ENCODE peak calls at places on chromosomes 13 and 19, in ten cellular contexts. X, W, M, Q, E, B, U, N, Z and G are unnamed samples. For H3K4me1, the result is how much of the 10 kb centered on the place peaks cover.

GRCh38 chr13:85675508-85675907 is 123.7 kb downstream of the SLITRK6 start:
- DNase-seq in E (no peak), U (no peak), M (no peak), Q (no peak), W (no peak), B (no peak), Z (no peak), X (no peak), N (no peak), G (no peak)

GRCh38 chr19:29687244-29687896 is 22.1 kb downstream of the PLEKHF1 start:
- DNase-seq in B (no peak), N (peak), W (no peak), M (no peak), Z (no peak), E (peak), X (no peak), U (no peak), Q (no peak), G (peak)

GRCh38 chr13:113974304-113975281 is 717 bp upstream of the C13orf46 start:
- DNase-seq in W (no peak), B (no peak), Z (no peak), E (peak), X (no peak), M (peak), U (no peak), Q (no peak), N (no peak), G (no peak)

GRCh38 chr19:31104451-31104850 is 244.8 kb downstream of the TSHZ3 start:
- DNase-seq in M (no peak), B (no peak), X (no peak), Q (no peak), W (no peak), E (no peak), U (no peak), N (no peak), Z (no peak), G (no peak)

GRCh38 chr13:80979035-80979641 is 638.2 kb upstream of the SPRY2 start:
- DNase-seq in M (no peak), B (no peak), X (peak), U (no peak), Z (no peak), N (peak), E (no peak), Q (peak), W (no peak), G (peak)

GRCh38 chr13:113110048-113110851 is 4.7 kb downstream of the F7 start:
- DNase-seq in B (no peak), U (no peak), W (no peak), Q (no peak), X (no peak), Z (no peak), E (no peak), N (peak), M (peak), G (no peak)

GRCh38 chr13:107516517-107516916 is 698.8 kb downstream of the LIG4 start:
- DNase-seq in Q (no peak), N (no peak), M (no peak), Z (no peak), X (no peak), W (no peak), E (no peak), B (no peak), U (no peak), G (peak)

GRCh38 chr19:38034153-38034835 is 127.3 kb downstream of the SIPA1L3 start:
- DNase-seq in B (no peak), M (no peak), E (no peak), U (no peak), W (no peak), X (peak), Z (no peak), N (peak), Q (no peak), G (no peak)

GRCh38 chr13:89695343-89696257 is 1651.9 kb upstream of the MIR17HG start:
- DNase-seq in X (peak), N (peak), B (no peak), Z (no peak), M (no peak), Q (peak), E (no peak), W (no peak), U (no peak), G (peak)

GRCh38 chr19:41325640-41325946 is 15.6 kb downstream of the CCDC97 start:
- DNase-seq in X (no peak), Q (no peak), B (no peak), N (no peak), W (no peak), Z (no peak), M (no peak), E (no peak), U (no peak), G (peak)
- H3K27ac ChIP-seq in X (peak), Q (peak), B (peak), N (peak), W (peak), Z (no peak), M (peak), E (peak), U (peak), G (peak)

DNA sequence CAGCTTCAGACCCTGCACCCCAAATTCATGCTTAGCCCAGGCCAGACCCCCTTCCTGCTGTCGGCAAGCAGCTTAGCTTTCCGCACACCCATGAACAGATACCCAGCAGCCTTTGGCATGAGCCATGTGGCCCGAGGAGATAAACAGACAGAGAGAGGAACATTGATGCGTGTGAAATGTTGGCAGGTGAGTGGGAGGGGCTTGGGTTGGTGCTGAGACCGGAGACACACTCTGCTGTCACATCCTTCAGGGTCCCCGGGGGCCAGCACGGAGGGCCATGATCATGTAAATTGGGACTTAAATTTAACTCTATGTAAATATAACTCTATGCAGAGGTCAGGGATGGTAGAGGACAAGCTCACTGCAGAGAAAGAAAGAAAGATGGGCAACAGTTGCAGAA is 1.5 kb downstream of the CD22 start:
- DNase-seq in Z (no peak), X (peak), M (no peak), N (no peak), Q (no peak), E (no peak), W (no peak), B (peak), U (no peak), G (no peak)
- H3K4me1 ChIP-seq in Z (under half), X (under half), M (under half), N (under half), Q (under half), E (under half), W (under half), B (under half), U (under half), G (under half)

GRCh38 chr19:10852098-10852800 is 4.0 kb downstream of the C19orf38 start:
- DNase-seq in Z (no peak), E (no peak), N (peak), M (no peak), U (no peak), B (no peak), W (no peak), X (no peak), Q (no peak), G (no peak)

GRCh38 chr19:10852941-10853340 is 4.7 kb downstream of the C19orf38 start:
- DNase-seq in W (no peak), B (no peak), M (no peak), X (no peak), N (no peak), E (no peak), U (no peak), Q (no peak), Z (no peak), G (no peak)

GRCh38 chr19:10858204-10858828 is 10.1 kb downstream of the C19orf38 start:
- DNase-seq in E (no peak), M (no peak), B (no peak), Q (peak), N (peak), W (no peak), U (no peak), Z (no peak), X (no peak), G (peak)

GRCh38 chr19:10855879-10856522 is 7.8 kb downstream of the C19orf38 start:
- DNase-seq in W (no peak), Z (no peak), X (no peak), E (no peak), B (no peak), N (peak), Q (peak), M (no peak), U (no peak), G (no peak)

DNA sequence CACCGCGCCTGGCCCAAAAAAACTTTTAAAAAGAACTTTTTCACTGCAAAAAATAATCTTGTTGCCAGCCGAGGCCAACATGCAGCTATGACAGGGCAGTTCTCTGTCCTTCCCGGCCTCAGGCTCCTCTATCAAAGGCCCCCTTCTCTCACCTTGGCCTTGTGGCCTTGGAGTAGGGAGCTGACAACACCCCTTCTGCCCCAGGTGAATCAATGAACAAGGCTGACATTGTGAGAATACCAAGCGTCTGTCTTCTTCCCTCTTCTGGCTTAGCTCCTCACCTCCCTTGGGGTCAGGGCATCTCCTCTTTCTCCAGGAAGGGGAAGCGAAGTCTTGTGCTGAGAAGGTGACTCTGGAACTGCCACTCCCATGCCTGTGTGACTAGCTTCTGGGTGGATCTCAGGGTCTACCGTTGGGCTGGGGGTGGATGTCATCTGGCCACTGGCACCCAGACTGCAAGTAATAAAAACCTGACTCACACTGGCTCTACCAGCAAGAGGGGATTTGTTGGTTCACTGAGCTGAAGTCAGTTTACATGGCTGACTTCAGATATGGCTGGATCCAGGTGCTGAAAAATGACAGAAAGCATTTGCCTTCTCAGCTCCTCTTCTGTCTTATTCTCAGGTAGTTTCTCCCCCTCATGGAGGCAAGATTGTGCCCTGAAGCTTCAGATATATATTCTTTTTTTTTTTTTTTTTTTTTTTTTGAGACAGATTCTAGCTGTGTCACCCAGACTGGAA is 6.3 kb downstream of the C19orf38 start:
- DNase-seq in X (no peak), Z (no peak), M (no peak), Q (no peak), E (no peak), B (no peak), N (no peak), U (no peak), W (no peak), G (no peak)
- H3K27ac ChIP-seq in X (no peak), Z (no peak), M (no peak), Q (no peak), E (no peak), B (no peak), N (no peak), U (no peak), W (no peak), G (no peak)

GRCh38 chr13:21668665-21669599 is 1.9 kb upstream of the FGF9 start:
- DNase-seq in Q (no peak), Z (peak), U (no peak), E (peak), M (no peak), W (no peak), N (peak), B (no peak), X (peak), G (peak)
- H3K4me1 ChIP-seq in Q (under half), Z (under half), U (under half), E (under half), M (under half), W (under half), N (under half), B (under half), X (under half), G (under half)